ENCODE peak calls at places on chromosome 21, in five cellular contexts. P, C, B, J and M are unnamed samples.

GRCh38 chr21:38787461-38788274 is 18.1 kb upstream of the ETS2 start:
- DNase-seq in P (peak), C (peak), B (no peak), J (peak), M (no peak)

GRCh38 chr21:31580866-31581276 is 78.6 kb upstream of the SOD1 start:
- DNase-seq in P (peak), C (peak), B (peak), J (peak), M (peak)

GRCh38 chr21:32826317-32827167 is 55.0 kb upstream of the PAXBP1 start:
- DNase-seq in P (peak), C (peak), B (peak), J (no peak), M (no peak)

GRCh38 chr21:38646213-38646837 is 148.0 kb upstream of the ERG start:
- DNase-seq in P (peak), C (peak), B (no peak), J (no peak), M (no peak)

GRCh38 chr21:18369115-18369514 is 34.5 kb downstream of the TMPRSS15 start:
- DNase-seq in P (peak), C (peak), B (no peak), J (no peak), M (no peak)

GRCh38 chr21:30044447-30045064 is 104.8 kb upstream of the GRIK1 start:
- DNase-seq in P (peak), C (peak), B (no peak), J (no peak), M (no peak)

GRCh38 chr21:26093094-26093493 is 77.5 kb downstream of the APP start:
- DNase-seq in P (no peak), C (peak), B (no peak), J (no peak), M (no peak)

GRCh38 chr21:37522641-37523295 is 156.2 kb downstream of the DYRK1A start:
- DNase-seq in P (no peak), C (no peak), B (no peak), J (no peak), M (no peak)

GRCh38 chr21:34908424-34909055 is 140.6 kb downstream of the RUNX1 start:
- DNase-seq in P (no peak), C (peak), B (no peak), J (no peak), M (peak)

GRCh38 chr21:43600642-43601397 is 58.5 kb downstream of the HSF2BP start:
- DNase-seq in P (peak), C (peak), B (no peak), J (no peak), M (no peak)

GRCh38 chr21:34536820-34537219 is 24.8 kb upstream of the KCNE1 start:
- DNase-seq in P (peak), C (no peak), B (no peak), J (no peak), M (no peak)

GRCh38 chr21:15063081-15063820 is 1.5 kb downstream of the NRIP1 start:
- DNase-seq in P (peak), C (no peak), B (no peak), J (no peak), M (no peak)

GRCh38 chr21:23384679-23385078 is 2222.6 kb downstream of the MRPL39 start:
- DNase-seq in P (no peak), C (no peak), B (no peak), J (no peak), M (no peak)

GRCh38 chr21:46099476-46099875 is 1.6 kb downstream of the COL6A2 start:
- DNase-seq in P (no peak), C (peak), B (no peak), J (peak), M (no peak)

GRCh38 chr21:25507522-25507921 is 99.8 kb downstream of the MRPL39 start:
- DNase-seq in P (no peak), C (peak), B (no peak), J (no peak), M (no peak)

GRCh38 chr21:37082375-37082774 is 9.3 kb downstream of the TTC3 start:
- DNase-seq in P (no peak), C (no peak), B (no peak), J (no peak), M (no peak)

GRCh38 chr21:33514234-33514633 is 22.7 kb upstream of the DNAJC28 start:
- DNase-seq in P (no peak), C (peak), B (no peak), J (no peak), M (no peak)

GRCh38 chr21:31180256-31181088 is 142.2 kb upstream of the KRTAP19-8 start:
- DNase-seq in P (peak), C (peak), B (no peak), J (no peak), M (no peak)

GRCh38 chr21:38770660-38771059 is 35.1 kb upstream of the ETS2 start:
- DNase-seq in P (no peak), C (no peak), B (no peak), J (no peak), M (no peak)

GRCh38 chr21:43885721-43886120 is 20.7 kb downstream of the AGPAT3 start:
- DNase-seq in P (no peak), C (no peak), B (no peak), J (peak), M (no peak)

GRCh38 chr21:31173881-31174555 is 135.7 kb upstream of the KRTAP19-8 start:
- DNase-seq in P (no peak), C (no peak), B (peak), J (peak), M (no peak)

GRCh38 chr21:32803651-32804050 is 32.1 kb upstream of the PAXBP1 start:
- DNase-seq in P (peak), C (no peak), B (no peak), J (no peak), M (no peak)

GRCh38 chr21:37071561-37072238 is 1.2 kb downstream of the PIGP start:
- DNase-seq in P (peak), C (peak), B (no peak), J (peak), M (no peak)

GRCh38 chr21:16517380-16517779 is 787.6 kb downstream of the USP25 start:
- DNase-seq in P (peak), C (no peak), B (no peak), J (no peak), M (no peak)

GRCh38 chr21:44434568-44434925 is 20.8 kb upstream of the LRRC3 start:
- DNase-seq in P (no peak), C (no peak), B (no peak), J (no peak), M (no peak)

GRCh38 chr21:45971487-45972352 is 9.8 kb upstream of the COL6A1 start:
- DNase-seq in P (peak), C (peak), B (no peak), J (no peak), M (no peak)

GRCh38 chr21:26140185-26140584 is 30.4 kb downstream of the APP start:
- DNase-seq in P (peak), C (peak), B (no peak), J (peak), M (no peak)

GRCh38 chr21:36706951-36707762 is 8.2 kb downstream of the SIM2 start:
- DNase-seq in P (no peak), C (no peak), B (no peak), J (no peak), M (no peak)